ENCODE peak calls at places on chromosome 12, in ten cellular contexts. R, I, W, E, F, H, A, J, M and L are unnamed samples.

GRCh38 chr12:13534645-13535398 is 338.3 kb downstream of the EMP1 start:
- DNase-seq in R (peak), I (peak), W (peak), E (peak), F (peak), H (peak), A (no peak), J (peak), M (peak), L (peak)

GRCh38 chr12:48022676-48023385 is 18.6 kb upstream of the COL2A1 start:
- DNase-seq in R (no peak), I (no peak), W (no peak), E (no peak), F (no peak), H (no peak), A (no peak), J (no peak), M (no peak), L (no peak)

GRCh38 chr12:29578070-29578469 is 80.6 kb upstream of the OVCH1 start:
- DNase-seq in R (no peak), I (no peak), W (no peak), E (no peak), F (no peak), H (no peak), A (no peak), J (no peak), M (no peak), L (no peak)

GRCh38 chr12:12513416-12514006 is 49.2 kb downstream of the DUSP16 start:
- DNase-seq in R (no peak), I (no peak), W (no peak), E (no peak), F (no peak), H (no peak), A (no peak), J (no peak), M (no peak), L (no peak)

GRCh38 chr12:132397152-132397933 is 68.0 kb upstream of the GALNT9 start:
- DNase-seq in R (no peak), I (no peak), W (no peak), E (no peak), F (peak), H (no peak), A (no peak), J (peak), M (no peak), L (no peak)

GRCh38 chr12:85016423-85016822 is 19.7 kb downstream of the TSPAN19 start:
- DNase-seq in R (peak), I (peak), W (no peak), E (peak), F (no peak), H (no peak), A (no peak), J (no peak), M (peak), L (no peak)

GRCh38 chr12:14261096-14261495 is 104.4 kb upstream of the ATF7IP start:
- DNase-seq in R (no peak), I (no peak), W (no peak), E (no peak), F (no peak), H (no peak), A (no peak), J (no peak), M (no peak), L (no peak)

GRCh38 chr12:110107369-110108281 is 16.5 kb upstream of the IFT81 start:
- DNase-seq in R (peak), I (peak), W (no peak), E (peak), F (peak), H (peak), A (no peak), J (no peak), M (peak), L (no peak)

GRCh38 chr12:3311027-3311402 is 180.0 kb upstream of the PRMT8 start:
- DNase-seq in R (peak), I (no peak), W (no peak), E (peak), F (no peak), H (peak), A (no peak), J (no peak), M (no peak), L (no peak)

GRCh38 chr12:120102189-120103043 is 14.1 kb downstream of the RAB35 start:
- DNase-seq in R (no peak), I (no peak), W (no peak), E (no peak), F (no peak), H (no peak), A (no peak), J (peak), M (no peak), L (no peak)

GRCh38 chr12:8637244-8637643 is 24.6 kb upstream of the AICDA start:
- DNase-seq in R (no peak), I (no peak), W (no peak), E (no peak), F (no peak), H (no peak), A (no peak), J (no peak), M (no peak), L (no peak)

GRCh38 chr12:12036901-12037300 is 33.8 kb upstream of the BCL2L14 start:
- DNase-seq in R (no peak), I (no peak), W (no peak), E (no peak), F (no peak), H (no peak), A (no peak), J (no peak), M (no peak), L (no peak)

GRCh38 chr12:58349161-58349560 is 407.8 kb downstream of the ATP23 start:
- DNase-seq in R (no peak), I (peak), W (no peak), E (no peak), F (no peak), H (no peak), A (no peak), J (no peak), M (no peak), L (no peak)

GRCh38 chr12:13152281-13152680 is 44.2 kb upstream of the EMP1 start:
- DNase-seq in R (no peak), I (peak), W (no peak), E (no peak), F (no peak), H (no peak), A (no peak), J (peak), M (no peak), L (no peak)

GRCh38 chr12:95416111-95416636 is 57.8 kb upstream of the METAP2 start:
- DNase-seq in R (no peak), I (no peak), W (no peak), E (no peak), F (no peak), H (no peak), A (no peak), J (no peak), M (no peak), L (no peak)

GRCh38 chr12:115451785-115452736 is 768.1 kb upstream of the TBX3 start:
- DNase-seq in R (no peak), I (no peak), W (no peak), E (no peak), F (no peak), H (no peak), A (no peak), J (peak), M (peak), L (no peak)

GRCh38 chr12:52768479-52769200 is 8.5 kb downstream of the KRT76 start:
- DNase-seq in R (no peak), I (no peak), W (no peak), E (no peak), F (no peak), H (no peak), A (no peak), J (no peak), M (no peak), L (no peak)

GRCh38 chr12:25236190-25236589 is 14.5 kb downstream of the KRAS start:
- DNase-seq in R (no peak), I (peak), W (no peak), E (peak), F (no peak), H (no peak), A (no peak), J (peak), M (peak), L (no peak)

GRCh38 chr12:107782067-107782466 is 7.6 kb downstream of the ASCL4 start:
- DNase-seq in R (no peak), I (no peak), W (no peak), E (no peak), F (no peak), H (no peak), A (no peak), J (no peak), M (no peak), L (no peak)

GRCh38 chr12:22974865-22975264 is 349.9 kb downstream of the ETNK1 start:
- DNase-seq in R (peak), I (peak), W (no peak), E (peak), F (no peak), H (no peak), A (no peak), J (no peak), M (peak), L (no peak)

GRCh38 chr12:46153267-46153872 is 115.5 kb downstream of the SLC38A1 start:
- DNase-seq in R (no peak), I (peak), W (no peak), E (peak), F (no peak), H (no peak), A (no peak), J (no peak), M (peak), L (peak)

GRCh38 chr12:30450872-30451271 is 244.8 kb downstream of the IPO8 start:
- DNase-seq in R (no peak), I (peak), W (no peak), E (peak), F (no peak), H (no peak), A (no peak), J (no peak), M (peak), L (no peak)

GRCh38 chr12:52210925-52211650 is 19.3 kb upstream of the KRT80 start:
- DNase-seq in R (no peak), I (no peak), W (no peak), E (no peak), F (no peak), H (no peak), A (peak), J (no peak), M (no peak), L (no peak)

GRCh38 chr12:94725375-94726168 is 75.2 kb upstream of the TMCC3 start:
- DNase-seq in R (peak), I (peak), W (no peak), E (peak), F (no peak), H (no peak), A (no peak), J (no peak), M (peak), L (no peak)